ENCODE peak calls at places on chromosomes 11 and 22, in four cellular contexts. F, J, D and O are unnamed samples.

GRCh38 chr11:48001438-48002021 is 21.2 kb downstream of the PTPRJ start:
- DNase-seq in F (no peak), J (no peak), D (peak; percentile 80), O (no peak)

GRCh38 chr11:44376423-44376822 is 66.5 kb upstream of the ALX4 start:
- DNase-seq in F (no peak), J (no peak), D (no peak), O (no peak)

GRCh38 chr11:12200359-12201015 is 90.1 kb downstream of the MICAL2 start:
- DNase-seq in F (no peak), J (no peak), D (no peak), O (no peak)

GRCh38 chr11:31874631-31875191 is 63.6 kb upstream of the PAX6 start:
- DNase-seq in F (no peak), J (no peak), D (no peak), O (peak; percentile 15)

GRCh38 chr22:50185384-50186087 is at the start of gene TRABD:
- DNase-seq in F (peak; percentile 51), J (peak; percentile 98), D (peak; percentile 85), O (peak; percentile 81)

GRCh38 chr22:44032126-44032730 is 8.1 kb downstream of the PARVB start:
- DNase-seq in F (no peak), J (no peak), D (no peak), O (no peak)

GRCh38 chr11:88310246-88310645 is 27.3 kb downstream of the CTSC start:
- DNase-seq in F (no peak), J (no peak), D (no peak), O (no peak)

GRCh38 chr11:12087075-12087775 is 23.2 kb upstream of the MICAL2 start:
- DNase-seq in F (peak; percentile 69), J (no peak), D (peak; percentile 44), O (no peak)

GRCh38 chr11:86741489-86742435 is 58.6 kb upstream of the PRSS23 start:
- DNase-seq in F (peak; percentile 79), J (no peak), D (no peak), O (no peak)

GRCh38 chr11:45248501-45249011 is 37.6 kb downstream of the SYT13 start:
- DNase-seq in F (no peak), J (no peak), D (no peak), O (no peak)

GRCh38 chr22:24289138-24289537 is 18.5 kb downstream of the SPECC1L start:
- DNase-seq in F (no peak), J (no peak), D (no peak), O (no peak)

GRCh38 chr11:130480166-130480565 is 31.7 kb downstream of the ADAMTS15 start:
- DNase-seq in F (no peak), J (no peak), D (no peak), O (no peak)

GRCh38 chr22:42388130-42388797 is 43.9 kb downstream of the NFAM1 start:
- DNase-seq in F (no peak), J (no peak), D (no peak), O (no peak)

GRCh38 chr11:57476883-57477506 is 16.7 kb downstream of the RTN4RL2 start:
- DNase-seq in F (no peak), J (no peak), D (no peak), O (no peak)

GRCh38 chr11:10502770-10503169 is 38.2 kb downstream of the RNF141 start:
- DNase-seq in F (no peak), J (no peak), D (no peak), O (no peak)

GRCh38 chr11:130095326-130095725 is 25.6 kb downstream of the APLP2 start:
- DNase-seq in F (no peak), J (no peak), D (no peak), O (no peak)

GRCh38 chr22:42863349-42863911 is 6.4 kb upstream of the ARFGAP3 start:
- DNase-seq in F (peak; percentile 65), J (no peak), D (no peak), O (no peak)

GRCh38 chr22:23478175-23478574 is 101.9 kb downstream of the IGLL1 start:
- DNase-seq in F (no peak), J (no peak), D (no peak), O (no peak)

GRCh38 chr11:131618203-131618602 is 247.8 kb downstream of the NTM start:
- DNase-seq in F (no peak), J (no peak), D (no peak), O (no peak)

GRCh38 chr11:47607380-47607779 is 13.2 kb upstream of the C1QTNF4 start:
- DNase-seq in F (no peak), J (no peak), D (no peak), O (no peak)

GRCh38 chr11:74721479-74721835 is 9.8 kb downstream of the CHRDL2 start:
- DNase-seq in F (no peak), J (no peak), D (no peak), O (no peak)